ENCODE peak calls at places on chromosome 1, in seven cellular contexts. O is CD8-positive, alpha-beta T cell; U is brain microvascular endothelial cell; P is neural progenitor cell; G is right atrium auricular region; N is endothelial cell of umbilical vein; F is esophagus squamous epithelium. T is an unnamed sample.

GRCh38 chr1:22616571-22616970 is 19.9 kb upstream of the C1QA start:
- DNase-seq in O (no peak), U (no peak), P (no peak), G (no peak), N (no peak), F (no peak), T (no peak)

GRCh38 chr1:99867682-99868081 is 17.5 kb downstream of the AGL start:
- DNase-seq in O (no peak), U (no peak), P (no peak), G (no peak), N (no peak), F (no peak), T (no peak)

GRCh38 chr1:32353886-32354570 is 8.3 kb downstream of the FAM229A start:
- DNase-seq in O (no peak), U (peak), P (no peak), G (peak), N (peak), F (no peak), T (peak)

GRCh38 chr1:225973158-225973557 is 26.0 kb downstream of the SDE2 start:
- DNase-seq in O (peak), U (no peak), P (no peak), G (peak), N (no peak), F (no peak), T (no peak)

GRCh38 chr1:196651637-196652215 is at the start of gene CFH:
- DNase-seq in O (no peak), U (peak), P (no peak), G (no peak), N (peak), F (no peak), T (peak)

GRCh38 chr1:52751589-52752306 is 25.5 kb downstream of the ZYG11B start:
- DNase-seq in O (no peak), U (peak), P (no peak), G (no peak), N (peak), F (no peak), T (peak)

GRCh38 chr1:37267111-37267835 is 207.1 kb upstream of the ZC3H12A start:
- DNase-seq in O (no peak), U (no peak), P (peak), G (no peak), N (no peak), F (no peak), T (no peak)

GRCh38 chr1:14909273-14909672 is 244.3 kb upstream of the TMEM51 start:
- DNase-seq in O (no peak), U (no peak), P (no peak), G (no peak), N (no peak), F (no peak), T (no peak)

GRCh38 chr1:55388960-55389359 is 173.8 kb upstream of the USP24 start:
- DNase-seq in O (no peak), U (no peak), P (no peak), G (no peak), N (no peak), F (no peak), T (no peak)

GRCh38 chr1:174022080-174022975 is at the start of gene RC3H1:
- DNase-seq in O (peak), U (peak), P (peak), G (peak), N (peak), F (peak), T (peak)

GRCh38 chr1:3311711-3312110 is 142.8 kb upstream of the ARHGEF16 start:
- DNase-seq in O (no peak), U (no peak), P (no peak), G (no peak), N (no peak), F (no peak), T (no peak)

GRCh38 chr1:225462429-225462713 is 34.5 kb upstream of the LBR start:
- DNase-seq in O (no peak), U (no peak), P (no peak), G (no peak), N (no peak), F (no peak), T (no peak)

GRCh38 chr1:6352138-6352563 is 41.4 kb downstream of the ACOT7 start:
- DNase-seq in O (no peak), U (no peak), P (no peak), G (no peak), N (no peak), F (no peak), T (peak)

GRCh38 chr1:173330149-173330951 is 123.2 kb upstream of the TNFSF4 start:
- DNase-seq in O (no peak), U (peak), P (no peak), G (no peak), N (peak), F (no peak), T (peak)

GRCh38 chr1:117615474-117615873 is 9.6 kb downstream of the TENT5C start:
- DNase-seq in O (peak), U (no peak), P (no peak), G (no peak), N (no peak), F (no peak), T (no peak)

GRCh38 chr1:117613249-117613968 is 7.6 kb downstream of the TENT5C start:
- DNase-seq in O (no peak), U (no peak), P (no peak), G (no peak), N (no peak), F (no peak), T (peak)

GRCh38 chr1:117612517-117613248 is 6.8 kb downstream of the TENT5C start:
- DNase-seq in O (peak), U (peak), P (no peak), G (no peak), N (no peak), F (no peak), T (peak)

GRCh38 chr1:117616356-117616755 is 10.5 kb downstream of the TENT5C start:
- DNase-seq in O (peak), U (no peak), P (no peak), G (no peak), N (no peak), F (no peak), T (no peak)

DNA sequence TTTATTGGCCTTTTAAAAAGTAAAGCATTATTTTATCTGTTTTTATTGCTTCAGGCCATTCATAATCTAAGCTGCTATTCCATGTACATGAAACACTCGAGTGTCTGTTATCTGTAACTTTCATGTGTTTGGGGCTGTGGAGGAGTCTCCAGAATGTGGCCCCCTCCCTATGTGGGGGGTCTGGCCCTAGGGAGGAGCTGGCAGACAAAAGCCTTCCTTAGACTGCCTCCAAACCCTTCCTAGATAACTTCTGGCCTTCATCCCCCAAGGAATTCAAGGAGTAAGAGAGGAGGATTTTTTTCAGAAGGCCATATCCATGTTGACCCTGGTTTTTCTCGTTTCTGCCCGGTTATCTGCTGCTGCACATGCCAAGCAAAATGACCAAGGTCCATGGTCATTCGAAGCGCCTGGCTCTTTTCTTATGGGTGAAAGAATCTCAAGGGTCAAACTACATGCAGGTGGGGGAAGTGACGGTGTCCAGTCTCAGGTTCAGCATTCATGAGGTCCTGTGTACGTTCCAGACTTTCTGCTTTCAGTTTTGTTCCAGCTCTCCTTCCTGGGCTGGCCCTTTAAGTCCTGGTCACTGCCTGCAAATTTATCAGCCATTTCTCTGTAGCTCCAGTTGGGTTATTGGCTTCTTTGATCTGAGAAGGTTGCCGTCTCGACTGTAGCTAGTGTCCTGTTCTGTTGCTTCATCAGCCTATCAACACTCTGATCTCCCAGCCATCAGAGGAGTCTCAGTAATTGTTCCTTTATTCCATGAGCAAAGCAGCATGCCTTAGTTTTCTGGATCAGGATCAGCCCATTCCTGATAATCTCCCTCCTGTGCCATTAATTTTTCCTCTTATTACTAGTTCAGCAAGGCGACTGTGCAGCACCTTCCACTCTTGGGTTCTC is 8.4 kb downstream of the TENT5C start:
- DNase-seq in O (peak), U (no peak), P (no peak), G (no peak), N (no peak), F (no peak), T (no peak)
- H3K27ac ChIP-seq in O (no peak), U (no peak), P (no peak), G (peak), N (no peak), F (no peak), T (no peak)

GRCh38 chr1:190373705-190374336 is 103.8 kb downstream of the BRINP3 start:
- DNase-seq in O (no peak), U (no peak), P (peak), G (no peak), N (peak), F (no peak), T (peak)

GRCh38 chr1:190376067-190376466 is 101.6 kb downstream of the BRINP3 start:
- DNase-seq in O (no peak), U (no peak), P (no peak), G (no peak), N (no peak), F (no peak), T (peak)

DNA sequence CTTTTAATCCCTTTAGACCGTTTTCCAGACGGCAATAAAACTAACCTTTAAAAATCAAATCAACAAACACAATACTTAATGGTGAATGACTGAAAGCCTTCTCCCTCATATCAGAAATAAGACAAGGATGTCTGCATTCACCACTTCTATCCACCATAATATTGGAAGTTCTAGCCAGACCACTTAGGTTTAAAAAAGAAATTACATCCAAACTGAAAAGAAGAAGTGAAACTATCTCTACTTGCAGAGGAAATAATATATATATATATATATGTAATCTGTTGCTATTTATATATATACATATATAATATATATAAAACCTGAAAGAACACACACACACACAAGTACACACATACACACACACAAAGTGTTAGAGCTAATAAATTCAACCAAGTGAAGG is 100.4 kb downstream of the BRINP3 start:
- DNase-seq in O (no peak), U (no peak), P (no peak), G (no peak), N (no peak), F (no peak), T (no peak)
- H3K27ac ChIP-seq in O (no peak), U (no peak), P (no peak), G (no peak), N (no peak), F (no peak), T (no peak)

GRCh38 chr1:150012611-150013010 is 2.1 kb upstream of the OTUD7B start:
- DNase-seq in O (no peak), U (no peak), P (no peak), G (no peak), N (no peak), F (no peak), T (peak)
- H3K27ac ChIP-seq in O (no peak), U (no peak), P (no peak), G (no peak), N (no peak), F (no peak), T (no peak)

GRCh38 chr1:227312364-227313025 is 5.8 kb downstream of the CDC42BPA start:
- DNase-seq in O (no peak), U (no peak), P (no peak), G (no peak), N (no peak), F (no peak), T (no peak)
- H3K27ac ChIP-seq in O (no peak), U (peak), P (no peak), G (no peak), N (no peak), F (no peak), T (no peak)

DNA sequence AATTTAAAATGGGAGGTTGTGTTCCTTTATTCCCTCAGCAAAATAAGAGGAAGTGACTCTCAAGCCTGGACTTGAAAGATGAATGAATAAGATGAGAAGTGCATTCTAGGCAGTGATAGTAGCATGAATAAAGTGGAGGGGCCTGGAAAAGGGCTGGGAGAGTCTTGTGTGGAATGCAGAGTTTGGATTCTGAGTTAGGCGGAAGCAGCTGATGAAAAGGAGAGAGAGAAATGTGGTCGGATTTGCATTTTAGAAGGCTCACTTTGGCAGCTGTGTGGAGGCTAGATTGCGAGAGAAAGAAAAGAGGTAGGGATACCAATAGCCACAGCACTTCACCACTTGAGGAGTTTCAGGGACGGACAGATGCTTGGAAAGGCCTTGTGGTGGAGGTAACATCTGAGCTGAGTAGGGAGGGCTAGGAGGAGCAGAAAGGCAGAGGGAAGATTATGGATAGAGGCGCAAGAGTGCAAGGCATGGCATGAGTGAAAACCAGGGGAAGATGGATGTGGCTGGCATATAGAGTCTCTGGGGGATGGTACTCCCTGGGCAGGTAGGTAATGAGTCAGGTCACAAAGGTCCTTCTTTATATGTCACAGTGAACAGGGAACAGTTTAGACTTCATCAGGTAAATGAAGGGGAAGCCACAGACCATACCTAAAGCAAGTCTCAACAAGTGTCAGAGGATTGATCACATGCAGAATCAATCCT is 59.6 kb downstream of the ST3GAL3 start:
- DNase-seq in O (no peak), U (no peak), P (peak), G (no peak), N (no peak), F (no peak), T (no peak)
- H3K27ac ChIP-seq in O (no peak), U (no peak), P (peak), G (no peak), N (no peak), F (peak), T (no peak)

GRCh38 chr1:230271396-230272035 is 154.6 kb downstream of the PGBD5 start:
- DNase-seq in O (no peak), U (no peak), P (no peak), G (no peak), N (no peak), F (no peak), T (no peak)

GRCh38 chr1:230272557-230272956 is 153.6 kb downstream of the PGBD5 start:
- DNase-seq in O (no peak), U (no peak), P (no peak), G (no peak), N (no peak), F (no peak), T (no peak)

GRCh38 chr1:230268371-230269170 is 157.6 kb downstream of the PGBD5 start:
- DNase-seq in O (no peak), U (peak), P (peak), G (no peak), N (peak), F (no peak), T (peak)

GRCh38 chr1:230270940-230271325 is 155.2 kb downstream of the PGBD5 start:
- DNase-seq in O (no peak), U (no peak), P (no peak), G (no peak), N (no peak), F (no peak), T (peak)

DNA sequence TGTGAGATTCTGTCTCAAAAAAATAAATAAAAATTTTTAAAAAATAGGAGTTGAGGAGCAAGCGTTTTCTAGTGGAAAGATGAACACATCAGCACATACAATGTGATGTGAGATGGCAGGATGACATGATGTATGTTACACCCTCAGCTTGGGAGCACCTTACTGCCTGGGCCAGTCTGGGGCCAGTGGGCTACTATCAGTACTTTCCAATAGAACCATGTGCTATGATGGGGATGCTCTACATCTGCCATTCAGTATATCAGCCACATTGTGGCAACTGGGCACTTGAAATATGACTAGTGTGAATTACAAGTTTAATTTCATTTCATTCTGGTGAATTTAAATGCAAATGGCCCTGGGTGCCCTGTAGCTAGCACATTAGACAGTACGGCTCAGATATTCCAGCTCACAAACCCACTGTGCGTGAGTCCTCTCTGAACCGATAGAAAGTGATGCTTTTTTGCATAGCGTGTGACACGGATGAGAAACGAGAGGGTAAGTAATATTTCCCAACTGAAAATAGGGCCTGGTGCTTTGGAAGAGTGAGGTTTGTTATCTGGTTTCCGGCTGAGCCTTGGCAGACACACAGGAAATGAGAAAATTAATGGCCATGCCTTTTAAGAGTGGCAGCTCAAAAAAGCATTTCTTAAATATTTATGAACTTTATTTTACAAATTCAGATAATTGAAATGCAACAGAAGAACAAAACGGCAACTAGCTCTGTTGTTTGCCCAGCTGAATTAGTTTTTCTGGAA is 155.8 kb downstream of the PGBD5 start:
- DNase-seq in O (no peak), U (peak), P (no peak), G (no peak), N (peak), F (no peak), T (no peak)
- H3K27ac ChIP-seq in O (no peak), U (no peak), P (no peak), G (peak), N (peak), F (peak), T (no peak)